ENCODE peak calls at places on chromosomes 5 and 9, in nine cellular contexts. E, P, G, Y, U, M, S, V and I are unnamed samples. For H3K4me1, the result is how much of the 10 kb centered on the place peaks cover.

GRCh38 chr5:98096155-98096554 is 677.3 kb upstream of the RGMB start:
- DNase-seq in E (no peak), S (no peak), V (no peak), G (no peak), U (no peak), P (no peak), Y (no peak), M (no peak), I (no peak)

GRCh38 chr5:124263680-124264491 is 482.6 kb downstream of the ZNF608 start:
- DNase-seq in S (no peak), G (no peak), Y (no peak), P (peak), U (peak), E (no peak), V (no peak), M (no peak), I (no peak)

GRCh38 chr9:137240321-137240840 is 706 bp upstream of the TUBB4B start:
- DNase-seq in E (peak), V (peak), P (peak), G (no peak), U (peak), M (peak), S (peak), Y (peak), I (peak)

GRCh38 chr9:131324736-131325679 is 35.5 kb downstream of the PLPP7 start:
- DNase-seq in S (no peak), P (no peak), G (no peak), Y (no peak), E (no peak), M (peak), V (no peak), U (no peak), I (no peak)

GRCh38 chr5:150778517-150779396 is at the start of gene SMIM3:
- DNase-seq in S (peak), Y (peak), V (peak), G (peak), E (peak), P (peak), U (peak), M (peak), I (peak)

GRCh38 chr9:78363221-78363620 is 66.3 kb downstream of the PSAT1 start:
- DNase-seq in E (no peak), P (no peak), G (no peak), Y (no peak), S (no peak), V (peak), M (no peak), U (no peak), I (no peak)

GRCh38 chr9:78676009-78676408 is 379.1 kb downstream of the PSAT1 start:
- DNase-seq in S (no peak), U (no peak), G (no peak), E (no peak), P (no peak), Y (no peak), V (no peak), M (no peak), I (no peak)

GRCh38 chr5:96991708-96992107 is 55.8 kb downstream of the LNPEP start:
- DNase-seq in U (no peak), M (no peak), P (no peak), S (no peak), Y (no peak), E (no peak), G (no peak), V (no peak), I (no peak)

GRCh38 chr9:137042751-137043727 is 2.9 kb downstream of the NPDC1 start:
- DNase-seq in S (peak), E (no peak), U (no peak), G (no peak), Y (no peak), V (no peak), M (no peak), P (peak), I (no peak)

GRCh38 chr5:163821142-163821541 is 315.7 kb downstream of the MAT2B start:
- DNase-seq in U (peak), G (no peak), V (no peak), Y (no peak), P (no peak), E (no peak), M (no peak), S (no peak), I (no peak)

GRCh38 chr9:128702949-128703615 is 779 bp downstream of the PKN3 start:
- DNase-seq in S (peak), M (peak), V (no peak), E (no peak), Y (no peak), P (no peak), G (peak), U (peak), I (peak)

GRCh38 chr5:115838885-115839518 is 2.4 kb downstream of the ATG12 start:
- DNase-seq in G (peak), P (no peak), M (peak), Y (no peak), V (peak), S (no peak), E (no peak), U (peak), I (peak)

GRCh38 chr5:177169271-177169670 is 35.7 kb downstream of the NSD1 start:
- DNase-seq in G (no peak), V (no peak), M (no peak), Y (no peak), U (no peak), E (no peak), S (no peak), P (no peak), I (no peak)

GRCh38 chr5:78252715-78253114 is 41.8 kb downstream of the AP3B1 start:
- DNase-seq in S (no peak), G (no peak), P (no peak), E (no peak), U (no peak), V (no peak), Y (no peak), M (no peak), I (no peak)

GRCh38 chr5:118220491-118220890 is 767.9 kb downstream of the DTWD2 start:
- DNase-seq in U (no peak), V (no peak), P (no peak), M (no peak), E (no peak), G (no peak), Y (no peak), S (no peak), I (no peak)

GRCh38 chr5:141547488-141547887 is 58.6 kb downstream of the PCDHGC5 start:
- DNase-seq in V (no peak), M (no peak), Y (no peak), U (peak), E (no peak), S (no peak), G (no peak), P (no peak), I (no peak)

GRCh38 chr9:18442629-18443491 is 31.1 kb upstream of the ADAMTSL1 start:
- DNase-seq in U (peak), P (peak), S (peak), M (peak), V (peak), E (peak), G (peak), Y (no peak), I (peak)

GRCh38 chr5:96572864-96573512 is 89.2 kb upstream of the CAST start:
- DNase-seq in M (no peak), V (no peak), S (no peak), E (no peak), P (no peak), Y (no peak), G (peak), U (no peak), I (no peak)

GRCh38 chr9:4769321-4770080 is 23.2 kb upstream of the RCL1 start:
- DNase-seq in S (no peak), E (no peak), G (no peak), P (no peak), V (no peak), U (no peak), M (no peak), Y (peak), I (no peak)

GRCh38 chr9:136014147-136014927 is 53.2 kb upstream of the UBAC1 start:
- DNase-seq in U (no peak), S (no peak), E (no peak), Y (no peak), P (no peak), G (no peak), M (no peak), V (peak), I (peak)

GRCh38 chr9:33785914-33786313 is 9.4 kb upstream of the PRSS3 start:
- DNase-seq in S (no peak), Y (no peak), G (no peak), P (no peak), U (peak), V (no peak), M (no peak), E (peak), I (no peak)
- TF ChIP-seq CTCF in S (no peak), Y (no peak), G (no peak), P (no peak), U (peak), V (no peak), M (peak), E (peak), I (no peak)

GRCh38 chr5:174192901-174193300 is 147.4 kb downstream of the NSG2 start:
- DNase-seq in V (no peak), S (no peak), E (no peak), G (no peak), U (no peak), Y (no peak), M (no peak), P (no peak), I (no peak)
- H3K4me1 ChIP-seq in V (under half), S (under half), E (under half), G (under half), U (under half), Y (under half), M (under half), P (under half), I (under half)

GRCh38 chr5:36323926-36324781 is 22.5 kb upstream of the RANBP3L start:
- DNase-seq in Y (no peak), P (no peak), M (peak), G (no peak), V (no peak), U (no peak), S (peak), E (no peak), I (peak)
- H3K4me3 ChIP-seq in Y (no peak), P (no peak), M (no peak), G (no peak), V (no peak), U (no peak), S (no peak), E (no peak), I (no peak)

GRCh38 chr9:546797-547223 is 294.7 kb upstream of the DMRT1 start:
- DNase-seq in M (no peak), V (no peak), E (no peak), Y (no peak), P (no peak), U (peak), S (no peak), G (no peak), I (peak)
- TF ChIP-seq CTCF in M (peak), V (peak), E (peak), Y (peak), P (no peak), U (peak), S (peak), G (peak), I (peak)

GRCh38 chr9:89434636-89435314 is 63.1 kb downstream of the SEMA4D start:
- DNase-seq in S (no peak), M (peak), G (no peak), V (no peak), U (no peak), E (no peak), P (no peak), Y (no peak), I (no peak)

GRCh38 chr9:89431930-89432725 is 65.8 kb downstream of the SEMA4D start:
- DNase-seq in U (no peak), G (no peak), S (no peak), P (no peak), Y (no peak), V (no peak), M (peak), E (no peak), I (no peak)

GRCh38 chr9:89435315-89435823 is 62.5 kb downstream of the SEMA4D start:
- DNase-seq in S (no peak), E (peak), P (peak), V (peak), U (peak), Y (no peak), M (peak), G (no peak), I (no peak)

GRCh38 chr9:89432986-89433530 is 64.9 kb downstream of the SEMA4D start:
- DNase-seq in G (no peak), M (peak), P (no peak), U (no peak), S (no peak), Y (no peak), V (no peak), E (no peak), I (no peak)

GRCh38 chr9:89433826-89434225 is 64.1 kb downstream of the SEMA4D start:
- DNase-seq in E (no peak), U (no peak), S (no peak), M (peak), Y (no peak), P (no peak), G (no peak), V (no peak), I (no peak)
- H3K4me1 ChIP-seq in E (under half), U (under half), S (under half), M (under half), Y (under half), P (half or more), G (under half), V (half or more), I (under half)

GRCh38 chr5:180090769-180091546 is 19.4 kb upstream of the RNF130 start:
- DNase-seq in E (peak), G (no peak), V (peak), S (no peak), U (peak), M (no peak), Y (no peak), P (peak), I (peak)
- H3K4me3 ChIP-seq in E (no peak), G (peak), V (peak), S (peak), U (peak), M (peak), Y (peak), P (peak), I (peak)

GRCh38 chr9:38362912-38363588 is 29.5 kb upstream of the ALDH1B1 start:
- DNase-seq in P (peak), S (no peak), E (peak), V (peak), U (peak), G (peak), M (no peak), Y (no peak), I (peak)
- TF ChIP-seq CTCF in P (peak), S (peak), E (peak), V (peak), U (peak), G (peak), M (peak), Y (peak), I (peak)